ENCODE peak calls at places on chromosomes 4 and X, in eight cellular contexts. One of them, this sample, is unnamed.

GRCh38 chr4:168489616-168490015 is 7.2 kb upstream of the PALLD start:
- DNase-seq in choroid plexus epithelial cell: no peak
- DNase-seq in fibroblast of pulmonary artery: no peak
- DNase-seq in heart left ventricle: no peak
- DNase-seq in SK-N-SH: no peak
- DNase-seq in heart right ventricle: no peak
- DNase-seq in OCI-LY7: no peak
- DNase-seq in colonic mucosa: no peak
- DNase-seq in this sample: no peak

GRCh38 chr4:26087108-26087507 is 173.1 kb downstream of the SMIM20 start:
- DNase-seq in choroid plexus epithelial cell: no peak
- DNase-seq in fibroblast of pulmonary artery: no peak
- DNase-seq in heart left ventricle: no peak
- DNase-seq in SK-N-SH: no peak
- DNase-seq in heart right ventricle: no peak
- DNase-seq in OCI-LY7: no peak
- DNase-seq in colonic mucosa: no peak
- DNase-seq in this sample: no peak

GRCh38 chr4:38949416-38950051 is 81.9 kb downstream of the FAM114A1 start:
- DNase-seq in choroid plexus epithelial cell: peak
- DNase-seq in fibroblast of pulmonary artery: peak
- DNase-seq in heart left ventricle: no peak
- DNase-seq in SK-N-SH: no peak
- DNase-seq in heart right ventricle: no peak
- DNase-seq in OCI-LY7: peak
- DNase-seq in colonic mucosa: no peak
- DNase-seq in this sample: peak

GRCh38 chrX:153897899-153898298 is 6.6 kb upstream of the AVPR2 start:
- DNase-seq in choroid plexus epithelial cell: no peak
- DNase-seq in fibroblast of pulmonary artery: no peak
- DNase-seq in heart left ventricle: no peak
- DNase-seq in SK-N-SH: no peak
- DNase-seq in heart right ventricle: no peak
- DNase-seq in OCI-LY7: no peak
- DNase-seq in colonic mucosa: no peak
- DNase-seq in this sample: no peak

GRCh38 chrX:69062493-69062892 is 102.8 kb downstream of the PJA1 start:
- DNase-seq in choroid plexus epithelial cell: no peak
- DNase-seq in fibroblast of pulmonary artery: no peak
- DNase-seq in heart left ventricle: no peak
- DNase-seq in SK-N-SH: no peak
- DNase-seq in heart right ventricle: no peak
- DNase-seq in OCI-LY7: no peak
- DNase-seq in colonic mucosa: peak
- DNase-seq in this sample: no peak

GRCh38 chr4:168765726-168766125 is 244.3 kb downstream of the CBR4 start:
- DNase-seq in choroid plexus epithelial cell: no peak
- DNase-seq in fibroblast of pulmonary artery: peak
- DNase-seq in heart left ventricle: peak
- DNase-seq in SK-N-SH: no peak
- DNase-seq in heart right ventricle: peak
- DNase-seq in OCI-LY7: no peak
- DNase-seq in colonic mucosa: peak
- DNase-seq in this sample: peak

GRCh38 chr4:89114100-89114499 is 2.8 kb downstream of the TIGD2 start:
- DNase-seq in choroid plexus epithelial cell: no peak
- DNase-seq in fibroblast of pulmonary artery: no peak
- DNase-seq in heart left ventricle: no peak
- DNase-seq in SK-N-SH: no peak
- DNase-seq in heart right ventricle: no peak
- DNase-seq in OCI-LY7: no peak
- DNase-seq in colonic mucosa: no peak
- DNase-seq in this sample: no peak

GRCh38 chr4:104465201-104465600 is 29.5 kb downstream of the CXXC4 start:
- DNase-seq in choroid plexus epithelial cell: peak
- DNase-seq in fibroblast of pulmonary artery: peak
- DNase-seq in heart left ventricle: no peak
- DNase-seq in SK-N-SH: no peak
- DNase-seq in heart right ventricle: no peak
- DNase-seq in OCI-LY7: no peak
- DNase-seq in colonic mucosa: no peak
- DNase-seq in this sample: no peak

GRCh38 chr4:45131020-45131419 is 404.7 kb upstream of the GNPDA2 start:
- DNase-seq in choroid plexus epithelial cell: no peak
- DNase-seq in fibroblast of pulmonary artery: no peak
- DNase-seq in heart left ventricle: no peak
- DNase-seq in SK-N-SH: no peak
- DNase-seq in heart right ventricle: no peak
- DNase-seq in OCI-LY7: no peak
- DNase-seq in colonic mucosa: no peak
- DNase-seq in this sample: no peak

GRCh38 chrX:1249101-1249887 is 19.3 kb upstream of the CSF2RA start:
- DNase-seq in choroid plexus epithelial cell: peak
- DNase-seq in fibroblast of pulmonary artery: no peak
- DNase-seq in heart left ventricle: peak
- DNase-seq in SK-N-SH: no peak
- DNase-seq in heart right ventricle: peak
- DNase-seq in OCI-LY7: peak
- DNase-seq in colonic mucosa: peak
- DNase-seq in this sample: no peak

GRCh38 chr4:174485025-174485424 is 37.3 kb downstream of the HPGD start:
- DNase-seq in choroid plexus epithelial cell: no peak
- DNase-seq in fibroblast of pulmonary artery: no peak
- DNase-seq in heart left ventricle: no peak
- DNase-seq in SK-N-SH: no peak
- DNase-seq in heart right ventricle: no peak
- DNase-seq in OCI-LY7: no peak
- DNase-seq in colonic mucosa: no peak
- DNase-seq in this sample: no peak

GRCh38 chr4:8319731-8320385 is 50.3 kb downstream of the HTRA3 start:
- DNase-seq in choroid plexus epithelial cell: peak
- DNase-seq in fibroblast of pulmonary artery: no peak
- DNase-seq in heart left ventricle: peak
- DNase-seq in SK-N-SH: no peak
- DNase-seq in heart right ventricle: peak
- DNase-seq in OCI-LY7: no peak
- DNase-seq in colonic mucosa: no peak
- DNase-seq in this sample: no peak

GRCh38 chr4:20395160-20395773 is 143.6 kb downstream of the SLIT2 start:
- DNase-seq in choroid plexus epithelial cell: peak
- DNase-seq in fibroblast of pulmonary artery: peak
- DNase-seq in heart left ventricle: no peak
- DNase-seq in SK-N-SH: no peak
- DNase-seq in heart right ventricle: no peak
- DNase-seq in OCI-LY7: peak
- DNase-seq in colonic mucosa: peak
- DNase-seq in this sample: no peak
- TF ChIP-seq CTCF in choroid plexus epithelial cell: peak
- TF ChIP-seq CTCF in fibroblast of pulmonary artery: peak
- TF ChIP-seq CTCF in heart left ventricle: peak
- TF ChIP-seq CTCF in SK-N-SH: peak
- TF ChIP-seq CTCF in heart right ventricle: peak
- TF ChIP-seq CTCF in OCI-LY7: peak
- TF ChIP-seq CTCF in colonic mucosa: peak
- TF ChIP-seq CTCF in this sample: peak

DNA sequence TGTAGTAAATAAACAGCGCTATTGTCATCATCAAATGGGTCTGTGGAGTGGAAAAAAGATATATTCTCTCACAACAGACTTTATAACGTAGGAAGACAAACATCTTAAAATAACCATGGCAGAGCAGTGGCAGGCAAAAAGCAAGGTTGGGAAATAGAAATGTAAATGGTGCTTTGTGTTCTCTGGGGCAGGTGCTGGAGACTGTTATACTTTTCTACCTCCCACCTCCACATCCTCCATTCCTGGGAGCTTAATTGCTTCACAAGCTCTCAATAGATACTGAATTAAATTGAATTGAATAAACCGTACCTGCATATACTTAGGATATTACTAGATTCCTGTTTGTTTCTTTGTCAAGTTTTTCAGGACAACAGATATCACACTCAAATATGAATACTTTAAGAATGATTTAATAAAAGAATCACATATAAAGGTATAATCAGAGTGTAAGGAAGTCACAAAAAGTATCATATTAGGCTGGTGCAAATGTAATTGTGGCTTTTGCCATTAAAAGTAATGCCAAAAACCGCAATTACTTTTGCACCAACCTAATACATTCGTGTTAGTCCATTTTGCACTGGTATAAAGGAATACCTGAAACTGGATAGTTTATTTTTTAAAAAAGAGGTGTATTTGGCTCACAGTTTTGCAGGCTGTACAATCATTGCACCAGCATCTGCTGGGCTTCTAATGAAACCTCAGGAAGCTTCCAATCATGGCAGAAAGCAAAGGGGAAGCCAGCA is 367.3 kb downstream of the GRIA2 start:
- DNase-seq in choroid plexus epithelial cell: no peak
- DNase-seq in fibroblast of pulmonary artery: no peak
- DNase-seq in heart left ventricle: no peak
- DNase-seq in SK-N-SH: no peak
- DNase-seq in heart right ventricle: no peak
- DNase-seq in OCI-LY7: no peak
- DNase-seq in colonic mucosa: no peak
- DNase-seq in this sample: no peak
- H3K4me3 ChIP-seq in choroid plexus epithelial cell: no peak
- H3K4me3 ChIP-seq in fibroblast of pulmonary artery: no peak
- H3K4me3 ChIP-seq in heart left ventricle: no peak
- H3K4me3 ChIP-seq in SK-N-SH: no peak
- H3K4me3 ChIP-seq in heart right ventricle: no peak
- H3K4me3 ChIP-seq in OCI-LY7: no peak
- H3K4me3 ChIP-seq in colonic mucosa: no peak
- H3K4me3 ChIP-seq in this sample: no peak

GRCh38 chr4:113294910-113295309 is 245.5 kb downstream of the ANK2 start:
- DNase-seq in choroid plexus epithelial cell: peak
- DNase-seq in fibroblast of pulmonary artery: peak
- DNase-seq in heart left ventricle: no peak
- DNase-seq in SK-N-SH: no peak
- DNase-seq in heart right ventricle: no peak
- DNase-seq in OCI-LY7: no peak
- DNase-seq in colonic mucosa: no peak
- DNase-seq in this sample: no peak
- TF ChIP-seq CTCF in choroid plexus epithelial cell: no peak
- TF ChIP-seq CTCF in fibroblast of pulmonary artery: peak
- TF ChIP-seq CTCF in heart left ventricle: no peak
- TF ChIP-seq CTCF in SK-N-SH: peak
- TF ChIP-seq CTCF in heart right ventricle: no peak
- TF ChIP-seq CTCF in OCI-LY7: peak
- TF ChIP-seq CTCF in colonic mucosa: no peak
- TF ChIP-seq CTCF in this sample: no peak

GRCh38 chr4:79081973-79082372 is 142.7 kb upstream of the PAQR3 start:
- DNase-seq in choroid plexus epithelial cell: no peak
- DNase-seq in fibroblast of pulmonary artery: no peak
- DNase-seq in heart left ventricle: no peak
- DNase-seq in SK-N-SH: no peak
- DNase-seq in heart right ventricle: no peak
- DNase-seq in OCI-LY7: no peak
- DNase-seq in colonic mucosa: no peak
- DNase-seq in this sample: no peak

GRCh38 chr4:79087091-79087490 is 147.9 kb upstream of the PAQR3 start:
- DNase-seq in choroid plexus epithelial cell: no peak
- DNase-seq in fibroblast of pulmonary artery: no peak
- DNase-seq in heart left ventricle: no peak
- DNase-seq in SK-N-SH: no peak
- DNase-seq in heart right ventricle: no peak
- DNase-seq in OCI-LY7: no peak
- DNase-seq in colonic mucosa: no peak
- DNase-seq in this sample: no peak

GRCh38 chr4:79082988-79083387 is 143.8 kb upstream of the PAQR3 start:
- DNase-seq in choroid plexus epithelial cell: no peak
- DNase-seq in fibroblast of pulmonary artery: no peak
- DNase-seq in heart left ventricle: no peak
- DNase-seq in SK-N-SH: no peak
- DNase-seq in heart right ventricle: no peak
- DNase-seq in OCI-LY7: no peak
- DNase-seq in colonic mucosa: no peak
- DNase-seq in this sample: no peak

GRCh38 chr4:79078339-79078738 is 139.1 kb upstream of the PAQR3 start:
- DNase-seq in choroid plexus epithelial cell: no peak
- DNase-seq in fibroblast of pulmonary artery: no peak
- DNase-seq in heart left ventricle: no peak
- DNase-seq in SK-N-SH: no peak
- DNase-seq in heart right ventricle: no peak
- DNase-seq in OCI-LY7: no peak
- DNase-seq in colonic mucosa: no peak
- DNase-seq in this sample: no peak

DNA sequence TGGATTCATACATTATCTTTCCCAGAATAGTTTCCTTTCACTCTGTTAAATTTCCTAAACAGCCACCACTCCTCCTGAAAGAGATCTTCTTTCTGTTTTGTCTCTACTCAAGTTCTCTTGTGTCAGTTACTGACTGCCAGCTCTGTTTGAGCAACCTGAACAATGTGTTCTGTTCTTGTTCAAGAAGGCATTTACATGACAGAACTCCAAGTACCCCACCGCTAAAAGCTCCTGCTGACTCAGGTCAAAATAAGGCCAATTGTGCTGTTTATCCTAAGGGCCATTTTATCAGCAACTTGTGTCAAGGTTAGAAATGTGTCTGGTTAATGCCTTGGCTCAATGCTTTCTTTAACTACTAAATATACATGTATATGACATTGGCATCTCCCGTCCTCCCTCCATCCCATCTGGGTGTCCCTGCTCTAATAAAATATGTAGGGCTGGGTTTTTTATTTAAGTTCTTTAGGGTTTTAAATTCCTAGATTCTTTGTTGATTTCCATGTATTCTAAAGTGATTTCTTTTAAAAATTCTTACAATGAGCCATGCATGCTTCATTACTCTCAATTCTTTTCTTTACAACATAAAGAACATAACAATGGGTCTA is 144.3 kb upstream of the PAQR3 start:
- DNase-seq in choroid plexus epithelial cell: peak
- DNase-seq in fibroblast of pulmonary artery: no peak
- DNase-seq in heart left ventricle: peak
- DNase-seq in SK-N-SH: no peak
- DNase-seq in heart right ventricle: no peak
- DNase-seq in OCI-LY7: no peak
- DNase-seq in colonic mucosa: no peak
- DNase-seq in this sample: no peak
- H3K4me3 ChIP-seq in choroid plexus epithelial cell: no peak
- H3K4me3 ChIP-seq in fibroblast of pulmonary artery: no peak
- H3K4me3 ChIP-seq in heart left ventricle: no peak
- H3K4me3 ChIP-seq in SK-N-SH: no peak
- H3K4me3 ChIP-seq in heart right ventricle: no peak
- H3K4me3 ChIP-seq in OCI-LY7: no peak
- H3K4me3 ChIP-seq in colonic mucosa: no peak
- H3K4me3 ChIP-seq in this sample: no peak

DNA sequence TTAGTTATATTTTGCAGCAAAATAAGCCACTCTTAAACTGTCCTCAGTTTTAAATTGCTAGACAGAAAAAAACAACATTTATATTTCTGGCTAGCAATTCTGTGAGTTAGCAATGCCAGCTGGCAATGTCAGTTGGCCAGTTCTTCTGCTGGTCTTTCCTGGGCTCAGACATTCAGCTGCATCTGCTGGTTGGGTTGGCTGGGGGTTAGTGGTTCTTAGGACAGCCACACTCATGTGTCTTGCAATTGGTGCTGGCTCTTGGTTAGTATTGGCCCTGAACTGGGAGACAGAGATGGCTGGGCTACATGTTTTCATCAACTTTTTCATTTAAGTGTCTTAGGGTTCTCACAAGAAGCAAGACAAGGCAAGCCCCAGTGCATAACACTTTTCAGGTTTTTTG is 48.0 kb upstream of the PDLIM5 start:
- DNase-seq in choroid plexus epithelial cell: no peak
- DNase-seq in fibroblast of pulmonary artery: no peak
- DNase-seq in heart left ventricle: peak
- DNase-seq in SK-N-SH: no peak
- DNase-seq in heart right ventricle: no peak
- DNase-seq in OCI-LY7: no peak
- DNase-seq in colonic mucosa: no peak
- DNase-seq in this sample: no peak
- TF ChIP-seq CTCF in choroid plexus epithelial cell: no peak
- TF ChIP-seq CTCF in fibroblast of pulmonary artery: no peak
- TF ChIP-seq CTCF in heart left ventricle: no peak
- TF ChIP-seq CTCF in SK-N-SH: no peak
- TF ChIP-seq CTCF in heart right ventricle: no peak
- TF ChIP-seq CTCF in OCI-LY7: no peak
- TF ChIP-seq CTCF in colonic mucosa: no peak
- TF ChIP-seq CTCF in this sample: no peak